ENCODE peak calls at places on chromosomes 5 and 9, in four cellular contexts. A, I, Q and K are unnamed samples.

GRCh38 chr9:27361401-27361953 is 64.5 kb upstream of the EQTN start:
- DNase-seq in A (no peak), I (no peak), Q (no peak), K (no peak)

GRCh38 chr5:113390224-113390623 is 44.6 kb downstream of the TSSK1B start:
- DNase-seq in A (no peak), I (peak; percentile 37), Q (no peak), K (no peak)

GRCh38 chr5:128216860-128217531 is 133.4 kb downstream of the SLC12A2 start:
- DNase-seq in A (no peak), I (peak; percentile 70), Q (no peak), K (no peak)

GRCh38 chr5:132003170-132003744 is 8.2 kb downstream of the ACSL6 start:
- DNase-seq in A (peak; percentile 88), I (peak; percentile 5), Q (no peak), K (peak; percentile 90)

GRCh38 chr9:75001719-75002421 is 26.2 kb downstream of the CARNMT1 start:
- DNase-seq in A (no peak), I (peak; percentile 91), Q (no peak), K (peak; percentile 83)

GRCh38 chr5:76808142-76808691 is 10.6 kb upstream of the F2RL1 start:
- DNase-seq in A (peak; percentile 95), I (no peak), Q (peak; percentile 87), K (peak; percentile 94)

GRCh38 chr5:88287846-88288588 is 19.4 kb upstream of the TMEM161B start:
- DNase-seq in A (no peak), I (no peak), Q (no peak), K (no peak)

GRCh38 chr5:41370482-41370881 is 139.9 kb downstream of the PLCXD3 start:
- DNase-seq in A (no peak), I (no peak), Q (no peak), K (peak; percentile 35)

GRCh38 chr9:92781902-92782301 is 17.3 kb upstream of the BICD2 start:
- DNase-seq in A (no peak), I (no peak), Q (no peak), K (peak; percentile 32)

GRCh38 chr9:2021731-2022130 is 6.6 kb downstream of the SMARCA2 start:
- DNase-seq in A (no peak), I (no peak), Q (no peak), K (no peak)

GRCh38 chr5:127066721-127067120 is 6.6 kb downstream of the C5orf63 start:
- DNase-seq in A (no peak), I (no peak), Q (no peak), K (no peak)

GRCh38 chr5:152439791-152440190 is 34.7 kb upstream of the NMUR2 start:
- DNase-seq in A (no peak), I (no peak), Q (no peak), K (no peak)

GRCh38 chr9:129145841-129146292 is 32.2 kb downstream of the IER5L start:
- DNase-seq in A (peak; percentile 74), I (peak; percentile 94), Q (peak; percentile 91), K (peak; percentile 98)
- H3K23ac ChIP-seq in A (no peak overlapping the region), I (peak overlapping the region; percentile 69), Q (no peak overlapping the region), K (no peak overlapping the region)

GRCh38 chr5:169950333-169950732 is 30.0 kb downstream of the INSYN2B start:
- DNase-seq in A (no peak), I (no peak), Q (no peak), K (no peak)
- H4K5ac ChIP-seq in A (no peak overlapping the region), I (no peak overlapping the region), Q (no peak overlapping the region), K (no peak overlapping the region)

GRCh38 chr5:179373961-179374505 is 28.8 kb upstream of the ADAMTS2 start:
- DNase-seq in A (peak; percentile 24), I (no peak), Q (no peak), K (no peak)

GRCh38 chr5:179375966-179376365 is 30.7 kb upstream of the ADAMTS2 start:
- DNase-seq in A (peak; percentile 19), I (no peak), Q (no peak), K (no peak)

GRCh38 chr5:179374506-179375235 is 29.4 kb upstream of the ADAMTS2 start:
- DNase-seq in A (no peak), I (no peak), Q (no peak), K (no peak)

GRCh38 chr5:179376701-179377420 is 31.6 kb upstream of the ADAMTS2 start:
- DNase-seq in A (peak; percentile 16), I (no peak), Q (no peak), K (no peak)

DNA sequence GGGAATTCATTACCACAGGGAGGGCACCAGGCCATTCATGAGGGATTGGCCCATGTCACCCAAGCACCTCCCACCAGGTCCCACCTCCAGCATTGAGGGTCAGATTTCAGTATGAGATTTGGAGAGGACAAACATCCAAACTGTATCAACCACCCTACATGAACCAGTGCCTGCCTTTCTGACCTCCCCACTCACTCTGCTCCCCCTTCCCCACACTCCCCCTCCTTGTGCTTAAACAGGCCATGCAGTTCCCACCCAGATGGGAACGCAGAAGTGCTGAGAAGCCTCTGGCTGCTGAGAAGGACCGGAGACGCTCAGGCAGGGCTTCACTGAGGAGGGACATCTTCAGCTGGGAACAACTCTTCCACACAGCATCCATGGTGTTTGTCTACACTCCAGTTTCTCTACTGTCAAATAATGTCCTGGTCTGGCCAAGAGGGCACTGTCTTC is 30.0 kb upstream of the ADAMTS2 start:
- DNase-seq in A (peak; percentile 20), I (no peak), Q (no peak), K (peak; percentile 3)
- H2AK5ac ChIP-seq in A (no peak overlapping the region), I (peak overlapping the region; percentile 44), Q (no peak overlapping the region), K (no peak overlapping the region)

GRCh38 chr9:9774471-9774870 is 838.3 kb downstream of the PTPRD start:
- DNase-seq in A (no peak), I (no peak), Q (no peak), K (no peak)

GRCh38 chr9:9783211-9783610 is 829.6 kb downstream of the PTPRD start:
- DNase-seq in A (no peak), I (no peak), Q (no peak), K (no peak)

GRCh38 chr9:9778293-9778692 is 834.5 kb downstream of the PTPRD start:
- DNase-seq in A (no peak), I (no peak), Q (no peak), K (no peak)
- H3K23ac ChIP-seq in A (no peak overlapping the region), I (no peak overlapping the region), Q (no peak overlapping the region), K (no peak overlapping the region)

GRCh38 chr5:4250254-4250653 is 654.6 kb downstream of the IRX1 start:
- DNase-seq in A (no peak), I (no peak), Q (no peak), K (no peak)
- H4K5ac ChIP-seq in A (no peak overlapping the region), I (no peak overlapping the region), Q (no peak overlapping the region), K (no peak overlapping the region)

DNA sequence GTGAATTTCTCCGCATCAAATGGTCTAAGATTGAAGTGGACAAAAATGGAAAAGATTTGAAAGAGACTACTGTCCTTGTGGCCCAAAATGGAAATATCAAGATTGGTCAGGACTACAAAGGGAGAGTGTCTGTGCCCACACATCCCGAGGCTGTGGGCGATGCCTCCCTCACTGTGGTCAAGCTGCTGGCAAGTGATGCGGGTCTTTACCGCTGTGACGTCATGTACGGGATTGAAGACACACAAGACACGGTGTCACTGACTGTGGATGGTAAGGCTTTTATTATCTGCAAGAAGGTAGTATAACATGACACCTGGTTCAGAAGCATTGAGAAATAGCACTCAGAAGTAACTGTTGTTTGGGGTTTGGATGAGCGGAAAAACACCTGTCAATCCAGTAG is 18.7 kb downstream of the VCAN start:
- DNase-seq in A (no peak), I (no peak), Q (no peak), K (no peak)
- H2AK5ac ChIP-seq in A (no peak overlapping the region), I (peak overlapping the region; percentile 87), Q (no peak overlapping the region), K (no peak overlapping the region)

DNA sequence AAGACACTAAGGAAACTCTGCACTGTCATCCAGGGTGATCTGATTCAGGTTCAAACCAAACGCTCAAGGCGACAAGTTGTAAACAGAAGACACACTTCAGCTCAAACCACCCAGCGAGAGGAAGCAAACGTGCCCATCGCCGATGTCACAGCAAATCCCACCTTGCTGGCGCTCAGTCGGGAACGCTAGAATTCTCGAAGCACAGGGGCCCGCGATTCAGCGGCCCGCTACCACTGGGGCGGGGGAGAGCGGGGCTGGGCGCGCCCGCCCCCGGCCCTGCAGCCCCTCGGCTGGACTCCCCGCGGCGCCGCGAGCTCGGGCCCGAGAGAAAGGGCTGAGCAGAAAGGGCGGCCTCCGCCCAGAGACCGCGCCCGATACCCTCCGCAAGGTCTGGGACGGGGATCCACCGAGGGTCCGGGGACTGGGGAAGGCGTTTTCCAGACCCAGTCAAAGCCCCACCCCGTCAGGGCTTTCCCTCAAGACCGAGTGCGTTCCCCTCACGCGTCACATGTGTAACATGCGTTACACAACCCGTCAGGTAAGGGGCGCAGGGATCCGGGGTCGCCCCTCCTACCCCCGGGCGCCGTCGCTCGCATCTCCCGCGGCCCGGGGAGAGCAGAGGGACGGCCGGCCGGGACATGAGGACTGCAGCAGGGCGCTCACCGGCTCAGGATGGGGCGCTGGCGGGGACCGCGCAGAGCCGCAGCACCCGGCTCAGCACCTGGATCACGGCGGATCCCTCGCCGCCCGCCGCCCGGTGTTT is 461 bp downstream of the AGTPBP1 start:
- DNase-seq in A (peak; percentile 56), I (peak; percentile 8), Q (no peak), K (peak; percentile 80)
- H3K23ac ChIP-seq in A (no peak overlapping the region), I (peak overlapping the region; percentile 36), Q (no peak overlapping the region), K (no peak overlapping the region)

GRCh38 chr9:96612966-96613589 is 6.6 kb downstream of the CDC14B start:
- DNase-seq in A (no peak), I (no peak), Q (no peak), K (no peak)

GRCh38 chr9:96607971-96608370 is 11.7 kb downstream of the CDC14B start:
- DNase-seq in A (no peak), I (no peak), Q (no peak), K (no peak)

GRCh38 chr9:96612105-96612965 is 7.3 kb downstream of the CDC14B start:
- DNase-seq in A (no peak), I (peak; percentile 96), Q (no peak), K (peak; percentile 18)

GRCh38 chr9:96609732-96610131 is 9.9 kb downstream of the CDC14B start:
- DNase-seq in A (no peak), I (no peak), Q (no peak), K (no peak)

DNA sequence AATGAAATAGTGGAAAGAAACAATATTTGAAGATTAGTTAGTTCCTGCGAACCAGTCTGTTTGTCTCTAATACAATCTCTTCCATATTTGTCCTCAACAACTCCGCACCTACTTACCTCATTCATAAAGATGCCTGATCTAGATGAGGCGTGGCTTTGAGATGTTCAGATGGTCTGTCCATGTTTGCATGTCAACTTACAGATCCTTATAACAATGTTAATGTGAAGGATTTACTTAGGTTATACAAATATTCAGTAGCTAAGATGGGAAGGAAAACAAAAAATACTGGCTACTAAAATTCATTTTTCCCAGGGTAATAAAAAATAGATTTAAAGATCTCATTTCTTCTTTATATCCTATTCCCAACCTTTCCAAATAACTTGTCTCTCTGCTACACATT is 8.3 kb downstream of the CDC14B start:
- DNase-seq in A (no peak), I (no peak), Q (no peak), K (no peak)
- H4K5ac ChIP-seq in A (no peak overlapping the region), I (peak overlapping the region; percentile 13), Q (no peak overlapping the region), K (no peak overlapping the region)

DNA sequence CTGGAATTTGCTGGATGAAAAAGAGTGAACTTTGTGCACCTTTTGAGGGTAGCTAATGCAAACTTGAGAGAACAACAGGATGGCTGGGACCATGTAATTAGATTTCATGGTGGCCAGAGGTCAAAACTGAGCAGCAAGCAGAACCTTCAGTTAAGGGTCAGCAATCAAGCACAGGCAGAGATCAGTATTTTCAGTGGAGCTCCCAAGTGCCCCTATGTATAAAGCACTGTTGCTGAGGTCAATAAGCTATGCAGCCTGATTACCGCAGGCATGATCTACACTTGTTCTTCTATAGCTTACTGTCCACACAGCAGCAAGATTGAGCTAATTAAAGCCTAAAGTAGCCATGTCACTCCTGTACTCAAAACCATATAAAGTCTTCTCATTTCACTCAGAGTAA is 62.1 kb upstream of the TMC1 start:
- DNase-seq in A (no peak), I (no peak), Q (no peak), K (no peak)
- H2AK5ac ChIP-seq in A (no peak overlapping the region), I (peak overlapping the region; percentile 30), Q (no peak overlapping the region), K (no peak overlapping the region)